ENCODE peak calls at places on chromosomes 4 and X, in four cellular contexts. Y is effector memory CD8-positive, alpha-beta T cell; T is frontal cortex; D is skeletal muscle cell. J is an unnamed sample.

GRCh38 chrX:47574609-47575325 is 7.5 kb upstream of the TIMP1 start:
- DNase-seq in Y (no peak), T (no peak), D (no peak), J (no peak)

GRCh38 chr4:109977854-109978501 is 65.3 kb downstream of the EGF start:
- DNase-seq in Y (no peak), T (no peak), D (no peak), J (no peak)

GRCh38 chr4:105831189-105831588 is 64.1 kb upstream of the NPNT start:
- DNase-seq in Y (no peak), T (no peak), D (no peak), J (no peak)

GRCh38 chr4:151031831-151032605 is 16.9 kb upstream of the LRBA start:
- DNase-seq in Y (no peak), T (no peak), D (peak), J (no peak)

GRCh38 chrX:65596270-65596669 is 61.7 kb upstream of the LAS1L start:
- DNase-seq in Y (peak), T (no peak), D (no peak), J (peak)

GRCh38 chr4:24470681-24471622 is 113.4 kb downstream of the DHX15 start:
- DNase-seq in Y (no peak), T (peak), D (no peak), J (no peak)

GRCh38 chr4:2761035-2761923 is 5.1 kb upstream of the TNIP2 start:
- DNase-seq in Y (no peak), T (no peak), D (no peak), J (no peak)

GRCh38 chr4:54539500-54540029 is 118.2 kb upstream of the KIT start:
- DNase-seq in Y (no peak), T (peak), D (no peak), J (no peak)

GRCh38 chr4:154566639-154567204 is 3.9 kb downstream of the FGB start:
- DNase-seq in Y (no peak), T (no peak), D (no peak), J (no peak)